ENCODE peak calls at places on chromosomes 13 and 19, in four cellular contexts. M, J, P and K are unnamed samples.
A peak's percentile ranks its signal among the peaks of the same experiment; 100 is the strongest.

GRCh38 chr19:35224681-35225604 is 3.6 kb downstream of the FAM187B start:
- DNase-seq in M (no peak), J (no peak), P (no peak), K (peak; percentile 60)

GRCh38 chr13:36193151-36193855 is 21.1 kb downstream of the SOHLH2 start:
- DNase-seq in M (no peak), J (no peak), P (no peak), K (no peak)

GRCh38 chr13:100506154-100506553 is 82.4 kb downstream of the GGACT start:
- DNase-seq in M (no peak), J (no peak), P (no peak), K (no peak)

GRCh38 chr13:94858856-94859811 is 146.8 kb upstream of the SOX21 start:
- DNase-seq in M (peak; percentile 67), J (peak; percentile 81), P (no peak), K (peak; percentile 64)

GRCh38 chr13:112885242-112885781 is 83.7 kb upstream of the MCF2L start:
- DNase-seq in M (no peak), J (no peak), P (no peak), K (peak; percentile 18)

GRCh38 chr19:47609885-47610545 is 1.1 kb downstream of the BICRA start:
- DNase-seq in M (peak; percentile 45), J (peak; percentile 66), P (no peak), K (peak; percentile 65)

GRCh38 chr13:39023761-39024160 is 14.1 kb downstream of the PROSER1 start:
- DNase-seq in M (no peak), J (no peak), P (no peak), K (no peak)

GRCh38 chr13:49690133-49690989 is 925 bp downstream of the EBPL start:
- DNase-seq in M (no peak), J (no peak), P (peak; percentile 55), K (no peak)

GRCh38 chr13:50610238-50610637 is 233.3 kb downstream of the DLEU7 start:
- DNase-seq in M (no peak), J (no peak), P (no peak), K (no peak)

GRCh38 chr19:34034318-34034846 is 137.9 kb upstream of the LSM14A start:
- DNase-seq in M (no peak), J (no peak), P (no peak), K (no peak)

GRCh38 chr13:108270442-108270841 is 924 bp downstream of the TNFSF13B start:
- DNase-seq in M (no peak), J (no peak), P (no peak), K (no peak)

GRCh38 chr19:913080-913748 is at the start of gene R3HDM4:
- DNase-seq in M (peak; percentile 87), J (peak; percentile 88), P (no peak), K (peak; percentile 87)

GRCh38 chr19:41792513-41793413 is 3.6 kb upstream of the CEACAM3 start:
- DNase-seq in M (peak; percentile 27), J (peak; percentile 57), P (no peak), K (peak; percentile 83)

GRCh38 chr19:6204866-6205723 is 69.6 kb downstream of the ACSBG2 start:
- DNase-seq in M (no peak), J (no peak), P (no peak), K (peak; percentile 14)

GRCh38 chr19:34667349-34668076 is 9.4 kb downstream of the SCGB2B2 start:
- DNase-seq in M (no peak), J (no peak), P (no peak), K (peak; percentile 61)

GRCh38 chr13:68927387-68928026 is 1180.1 kb upstream of the ATXN8OS start:
- DNase-seq in M (no peak), J (no peak), P (no peak), K (no peak)

GRCh38 chr13:23348270-23349126 is 85.0 kb downstream of the SACS start:
- DNase-seq in M (no peak), J (no peak), P (no peak), K (no peak)

GRCh38 chr13:100304241-100304640 is 215.3 kb downstream of the PCCA start:
- DNase-seq in M (no peak), J (no peak), P (no peak), K (no peak)

GRCh38 chr13:109743706-109744453 is 42.5 kb downstream of the IRS2 start:
- DNase-seq in M (no peak), J (no peak), P (peak; percentile 33), K (no peak)

GRCh38 chr13:31452525-31452924 is 252.8 kb downstream of the B3GLCT start:
- DNase-seq in M (no peak), J (no peak), P (no peak), K (no peak)

GRCh38 chr13:39119422-39119821 is 81.2 kb downstream of the NHLRC3 start:
- DNase-seq in M (no peak), J (no peak), P (no peak), K (no peak)

DNA sequence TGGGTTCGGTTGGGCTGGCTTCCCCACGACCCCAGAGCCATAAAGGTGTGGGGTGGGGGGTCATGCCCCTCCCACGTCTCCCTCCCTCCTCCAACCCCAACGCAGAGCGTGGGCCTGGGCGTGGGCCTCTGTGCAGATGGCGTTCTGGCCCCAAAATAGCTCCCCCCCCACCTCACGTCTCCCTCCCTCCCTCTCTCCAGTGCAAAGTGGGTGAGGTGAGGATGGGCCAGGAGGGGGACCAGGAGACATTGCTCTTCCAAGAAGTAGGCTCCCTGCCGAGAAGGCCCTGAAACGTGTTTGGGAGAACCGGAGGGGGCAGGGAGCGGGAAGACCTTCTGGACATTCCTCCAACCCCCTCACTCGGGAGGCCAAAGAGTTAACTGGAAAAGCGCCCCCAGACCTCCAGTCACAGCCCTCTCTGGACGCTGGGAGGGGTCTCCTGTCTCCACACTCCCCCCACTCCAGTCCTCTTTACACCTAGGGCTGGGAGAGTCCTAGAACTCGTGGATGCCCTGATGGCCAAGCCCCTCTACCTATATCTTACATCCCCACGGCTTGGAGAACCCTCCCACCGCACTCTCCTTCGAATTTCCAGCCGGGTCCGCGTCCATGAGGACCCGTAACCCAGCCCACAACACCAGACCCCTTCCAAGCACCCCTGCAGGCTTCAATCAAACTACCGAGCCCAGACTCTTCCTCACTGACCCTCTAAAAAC is 855 bp downstream of the UNC13A start:
- DNase-seq in M (no peak), J (no peak), P (no peak), K (no peak)
- H3K4me3 ChIP-seq in M (peak overlapping the region; percentile 46), J (no peak overlapping the region), P (no peak overlapping the region), K (no peak overlapping the region)

DNA sequence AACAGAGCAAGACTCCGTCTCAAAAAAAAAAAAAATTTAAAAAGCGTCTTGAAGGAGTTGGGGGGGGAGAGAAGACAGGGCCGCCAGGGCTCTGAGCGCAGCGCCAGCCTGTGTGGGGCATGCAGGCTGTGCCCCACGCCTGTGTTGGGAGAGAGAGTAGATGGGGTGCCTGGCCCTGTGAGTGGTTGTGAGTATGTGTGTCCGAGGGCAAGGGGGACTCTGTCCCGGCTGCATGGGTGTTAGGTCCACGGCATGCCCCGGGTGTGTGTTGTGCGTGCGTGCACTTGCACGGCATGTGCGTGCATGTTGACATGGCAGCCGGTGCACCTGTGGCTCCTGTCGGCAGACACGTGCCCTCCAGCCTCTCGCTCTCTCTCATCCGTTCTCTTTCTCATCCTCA is 3.4 kb downstream of the MAP2K7 start:
- DNase-seq in M (no peak), J (no peak), P (no peak), K (peak; percentile 42)
- H3K4me3 ChIP-seq in M (no peak overlapping the region), J (no peak overlapping the region), P (no peak overlapping the region), K (no peak overlapping the region)

GRCh38 chr13:48493076-48493765 is 39.7 kb downstream of the RCBTB2 start:
- DNase-seq in M (no peak), J (no peak), P (no peak), K (no peak)
- H3K4me3 ChIP-seq in M (peak overlapping the region; percentile 51), J (no peak overlapping the region), P (no peak overlapping the region), K (peak overlapping the region; percentile 32)

GRCh38 chr19:18251587-18252369 is 22.5 kb downstream of the IQCN start:
- DNase-seq in M (peak; percentile 69), J (peak; percentile 76), P (peak; percentile 20), K (peak; percentile 69)
- H3K4me3 ChIP-seq in M (no peak overlapping the region), J (no peak overlapping the region), P (no peak overlapping the region), K (no peak overlapping the region)

GRCh38 chr13:41811588-41812021 is 149.3 kb downstream of the VWA8 start:
- DNase-seq in M (no peak), J (no peak), P (no peak), K (no peak)

GRCh38 chr13:41816057-41816456 is 144.9 kb downstream of the VWA8 start:
- DNase-seq in M (no peak), J (no peak), P (no peak), K (no peak)

GRCh38 chr13:41812237-41812636 is 148.7 kb downstream of the VWA8 start:
- DNase-seq in M (no peak), J (no peak), P (no peak), K (no peak)

GRCh38 chr13:41812851-41813250 is 148.1 kb downstream of the VWA8 start:
- DNase-seq in M (no peak), J (no peak), P (no peak), K (no peak)

GRCh38 chr13:41813426-41813825 is 147.5 kb downstream of the VWA8 start:
- DNase-seq in M (no peak), J (no peak), P (peak; percentile 10), K (no peak)
- H3K4me3 ChIP-seq in M (no peak overlapping the region), J (no peak overlapping the region), P (no peak overlapping the region), K (no peak overlapping the region)

DNA sequence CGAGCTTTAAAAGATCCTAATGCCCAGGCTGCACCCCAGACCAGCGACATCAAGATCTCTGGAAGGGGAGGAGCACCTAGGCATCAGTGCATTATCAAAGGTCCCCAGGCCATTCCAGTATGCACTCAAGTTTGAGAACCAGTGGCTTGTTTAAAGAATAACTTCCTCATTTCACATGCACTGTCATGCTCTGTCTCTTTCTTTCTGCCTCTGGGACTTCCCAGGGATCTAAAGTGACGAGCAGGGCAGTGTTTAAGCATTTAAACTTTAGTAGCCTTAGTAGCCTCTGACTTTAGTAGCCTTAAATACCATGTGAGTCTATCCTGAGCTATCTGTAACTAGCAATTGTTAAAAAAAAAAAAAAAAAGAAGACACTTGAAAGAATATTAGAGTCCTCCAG is 8.9 kb upstream of the FARP1 start:
- DNase-seq in M (no peak), J (no peak), P (no peak), K (no peak)
- H3K4me3 ChIP-seq in M (no peak overlapping the region), J (no peak overlapping the region), P (no peak overlapping the region), K (no peak overlapping the region)

GRCh38 chr19:45668342-45668871 is 386 bp downstream of the GIPR start:
- DNase-seq in M (no peak), J (no peak), P (no peak), K (no peak)

GRCh38 chr19:45676851-45677263 is 8.8 kb downstream of the GIPR start:
- DNase-seq in M (no peak), J (no peak), P (no peak), K (peak; percentile 65)

GRCh38 chr19:45667620-45668341 is at the start of gene GIPR:
- DNase-seq in M (peak; percentile 57), J (no peak), P (no peak), K (peak; percentile 66)

GRCh38 chr19:45670670-45671453 is 2.8 kb downstream of the GIPR start:
- DNase-seq in M (peak; percentile 45), J (peak; percentile 70), P (peak; percentile 36), K (peak; percentile 90)
- H3K4me3 ChIP-seq in M (peak overlapping the region; percentile 11), J (no peak overlapping the region), P (peak overlapping the region; percentile 25), K (peak overlapping the region; percentile 37)

GRCh38 chr13:41313117-41313516 is 2.0 kb downstream of the NAA16 start:
- DNase-seq in M (no peak), J (no peak), P (no peak), K (no peak)

GRCh38 chr13:41310963-41311606 is at the start of gene NAA16:
- DNase-seq in M (peak; percentile 93), J (peak; percentile 94), P (peak; percentile 72), K (peak; percentile 93)

GRCh38 chr13:41315466-41316047 is 4.5 kb downstream of the NAA16 start:
- DNase-seq in M (no peak), J (no peak), P (no peak), K (no peak)

GRCh38 chr13:41311607-41312500 is 787 bp downstream of the NAA16 start:
- DNase-seq in M (peak; percentile 42), J (peak; percentile 54), P (no peak), K (peak; percentile 63)

GRCh38 chr13:41313659-41314197 is 2.7 kb downstream of the NAA16 start:
- DNase-seq in M (no peak), J (no peak), P (no peak), K (no peak)
- H3K4me3 ChIP-seq in M (peak overlapping the region; percentile 96), J (no peak overlapping the region), P (peak overlapping the region; percentile 33), K (no peak overlapping the region)